ENCODE peak calls at places on chromosomes 3 and 15, in eight cellular contexts. X, M, C, U, Y, F, L and H are unnamed samples.
A peak's percentile ranks its signal among the peaks of the same experiment; 100 is the strongest.

GRCh38 chr15:58124585-58124984 is 13.6 kb upstream of the AQP9 start:
- DNase-seq in X (no peak), F (no peak), C (no peak), M (no peak), Y (no peak), U (no peak), L (no peak), H (no peak)

GRCh38 chr15:60541784-60542617 is 63.1 kb upstream of the ICE2 start:
- DNase-seq in L (no peak), U (no peak), Y (no peak), C (no peak), M (no peak), F (no peak), X (no peak), H (no peak)

GRCh38 chr15:65087411-65087810 is 10.9 kb downstream of the KBTBD13 start:
- DNase-seq in X (no peak), F (no peak), C (no peak), Y (no peak), M (no peak), U (no peak), L (no peak), H (no peak)

GRCh38 chr15:55552926-55553325 is 35.2 kb downstream of the PYGO1 start:
- DNase-seq in C (no peak), Y (no peak), U (peak; percentile 53), M (peak; percentile 0), F (no peak), X (peak; percentile 90), L (no peak), H (no peak)

GRCh38 chr3:43759297-43759782 is 68.6 kb downstream of the ABHD5 start:
- DNase-seq in X (peak; percentile 87), U (peak; percentile 79), C (no peak), M (no peak), F (peak; percentile 30), L (no peak), Y (no peak), H (no peak)

GRCh38 chr3:28745436-28745835 is 396.8 kb upstream of the AZI2 start:
- DNase-seq in F (no peak), X (peak; percentile 61), L (no peak), C (no peak), Y (no peak), U (no peak), M (no peak), H (no peak)

GRCh38 chr3:143035466-143036214 is 34.3 kb downstream of the U2SURP start:
- DNase-seq in Y (peak; percentile 35), U (peak; percentile 57), F (no peak), M (no peak), L (no peak), C (no peak), X (peak; percentile 72), H (no peak)

GRCh38 chr3:54999159-54999558 is 71.3 kb upstream of the LRTM1 start:
- DNase-seq in L (no peak), U (peak; percentile 92), F (no peak), Y (no peak), X (peak; percentile 96), C (peak; percentile 53), M (peak; percentile 36), H (peak; percentile 40)

GRCh38 chr3:127132876-127133275 is 60.1 kb upstream of the PRR23E start:
- DNase-seq in M (no peak), U (no peak), L (no peak), X (no peak), Y (no peak), C (no peak), F (no peak), H (no peak)

GRCh38 chr3:23669541-23670255 is 136.1 kb upstream of the UBE2E1 start:
- DNase-seq in C (no peak), L (no peak), M (no peak), U (no peak), Y (no peak), F (no peak), X (no peak), H (no peak)

GRCh38 chr3:40876019-40876418 is 323.3 kb upstream of the CTNNB1 start:
- DNase-seq in C (no peak), U (no peak), X (peak; percentile 9), F (no peak), Y (no peak), L (no peak), M (no peak), H (no peak)

GRCh38 chr3:135779024-135779423 is 186.5 kb upstream of the PPP2R3A start:
- DNase-seq in X (no peak), C (no peak), M (no peak), U (no peak), L (no peak), Y (no peak), F (no peak), H (no peak)

GRCh38 chr3:102265720-102266119 is 169.1 kb upstream of the ZPLD1 start:
- DNase-seq in Y (no peak), F (no peak), X (peak; percentile 19), C (no peak), M (no peak), L (no peak), U (no peak), H (no peak)

GRCh38 chr15:91258436-91258779 is 158.4 kb downstream of the SV2B start:
- DNase-seq in C (peak; percentile 43), M (no peak), U (no peak), L (no peak), X (no peak), Y (no peak), F (peak; percentile 12), H (no peak)

GRCh38 chr15:57732526-57733331 is 26.2 kb downstream of the POLR2M start:
- DNase-seq in X (peak; percentile 77), F (peak; percentile 52), C (peak; percentile 41), U (peak; percentile 68), M (peak; percentile 49), L (peak; percentile 26), Y (no peak), H (peak; percentile 55)

GRCh38 chr3:42300013-42300412 is 34.0 kb upstream of the CCK start:
- DNase-seq in U (peak; percentile 51), X (peak; percentile 53), Y (no peak), F (peak; percentile 37), C (peak; percentile 48), L (no peak), M (no peak), H (peak; percentile 61)

GRCh38 chr15:98873441-98874218 is 134.0 kb downstream of the PGPEP1L start:
- DNase-seq in Y (no peak), F (no peak), L (no peak), U (peak; percentile 84), X (peak; percentile 77), M (no peak), C (peak; percentile 68), H (no peak)

GRCh38 chr3:192857148-192857735 is 60.4 kb downstream of the MB21D2 start:
- DNase-seq in X (no peak), Y (no peak), M (peak; percentile 7), L (no peak), C (no peak), U (peak; percentile 56), F (no peak), H (no peak)

GRCh38 chr15:41493205-41493901 is at the start of gene ITPKA:
- DNase-seq in Y (peak; percentile 23), M (peak; percentile 59), C (peak; percentile 66), F (peak; percentile 97), X (peak; percentile 57), U (peak; percentile 75), L (peak; percentile 71), H (peak; percentile 73)

GRCh38 chr15:47872208-47872607 is 154.9 kb downstream of the SEMA6D start:
- DNase-seq in Y (no peak), C (no peak), M (no peak), X (peak; percentile 18), U (peak; percentile 24), L (no peak), F (no peak), H (no peak)

GRCh38 chr3:10635446-10636076 is 130.2 kb upstream of the ATP2B2 start:
- DNase-seq in L (no peak), C (no peak), F (no peak), X (no peak), M (no peak), U (no peak), Y (no peak), H (no peak)

GRCh38 chr3:171811913-171812321 is 1.6 kb upstream of the PLD1 start:
- DNase-seq in X (peak; percentile 89), L (no peak), U (peak; percentile 82), C (no peak), M (no peak), Y (no peak), F (no peak), H (no peak)

GRCh38 chr15:93031103-93031464 is 57.9 kb downstream of the RGMA start:
- DNase-seq in X (no peak), Y (no peak), L (no peak), U (no peak), M (no peak), F (no peak), C (no peak), H (no peak)

GRCh38 chr3:179801263-179801662 is 148.4 kb downstream of the USP13 start:
- DNase-seq in C (no peak), Y (peak; percentile 81), X (peak; percentile 98), L (no peak), F (no peak), U (peak; percentile 98), M (no peak), H (no peak)

GRCh38 chr15:90609254-90610185 is 79.8 kb downstream of the CRTC3 start:
- DNase-seq in C (no peak), L (no peak), X (no peak), U (no peak), M (no peak), Y (no peak), F (no peak), H (no peak)

GRCh38 chr15:101013151-101013550 is 94.0 kb downstream of the LRRK1 start:
- DNase-seq in L (no peak), C (no peak), Y (no peak), U (no peak), M (no peak), X (no peak), F (no peak), H (no peak)

GRCh38 chr3:160376681-160377080 is 22.3 kb downstream of the IFT80 start:
- DNase-seq in L (no peak), M (no peak), U (peak; percentile 97), X (peak; percentile 55), Y (peak; percentile 69), C (no peak), F (no peak), H (no peak)

GRCh38 chr15:28942046-28942445 is 56.3 kb downstream of the APBA2 start:
- DNase-seq in F (no peak), U (no peak), Y (no peak), L (no peak), M (no peak), X (no peak), C (no peak), H (no peak)

GRCh38 chr3:119630119-119630518 is 30.3 kb downstream of the POPDC2 start:
- DNase-seq in Y (no peak), F (no peak), C (no peak), M (no peak), U (no peak), L (no peak), X (no peak), H (no peak)

GRCh38 chr3:70156808-70157207 is 155.6 kb downstream of the MDFIC2 start:
- DNase-seq in C (no peak), M (no peak), X (no peak), L (no peak), F (no peak), U (no peak), Y (no peak), H (no peak)

GRCh38 chr3:197352382-197352781 is 54.0 kb upstream of the DLG1 start:
- DNase-seq in U (peak; percentile 87), X (peak; percentile 56), L (no peak), M (no peak), F (no peak), Y (no peak), C (no peak), H (no peak)

GRCh38 chr15:89035658-89036057 is 52.6 kb upstream of the ABHD2 start:
- DNase-seq in Y (no peak), X (no peak), C (no peak), F (no peak), L (no peak), U (no peak), M (no peak), H (no peak)